ENCODE peak calls at places on chromosomes 4 and X, in nine cellular contexts. L is T-helper 1 cell, K is ELF-1, Z is breast epithelium, U is coronary artery, A is skeletal muscle cell, M is frontal cortex, H is MCF 10A, R is neural crest cell. F is an unnamed sample.

GRCh38 chr4:108172780-108173598 is 4.3 kb upstream of the LEF1 start:
- DNase-seq in Z (no peak), U (no peak), R (peak), M (peak), H (no peak), L (peak), K (peak), A (no peak), F (peak)

GRCh38 chr4:176653406-176654220 is 139.1 kb downstream of the VEGFC start:
- DNase-seq in A (no peak), U (no peak), K (no peak), Z (no peak), L (no peak), M (no peak), R (no peak), H (no peak), F (no peak)

GRCh38 chrX:101595739-101596419 is 21.9 kb downstream of the ARMCX6 start:
- DNase-seq in U (no peak), Z (no peak), M (peak), L (peak), K (peak), H (peak), R (peak), A (peak), F (no peak)

GRCh38 chr4:168551945-168552695 is 55.3 kb downstream of the PALLD start:
- DNase-seq in H (peak), K (no peak), R (no peak), M (no peak), L (peak), Z (no peak), U (no peak), A (no peak), F (no peak)

GRCh38 chr4:83701041-83701440 is 165.1 kb downstream of the GPAT3 start:
- DNase-seq in Z (no peak), M (no peak), U (no peak), L (no peak), A (no peak), K (no peak), H (no peak), R (no peak), F (no peak)

GRCh38 chr4:138953962-138954371 is 61.6 kb upstream of the NOCT start:
- DNase-seq in H (peak), A (peak), K (no peak), M (no peak), R (no peak), U (no peak), Z (no peak), L (no peak), F (no peak)

GRCh38 chrX:55451125-55451524 is 802 bp upstream of the MAGEH1 start:
- DNase-seq in A (no peak), M (no peak), K (no peak), H (no peak), R (no peak), Z (no peak), U (no peak), L (no peak), F (no peak)

GRCh38 chr4:113646456-113646809 is 115.1 kb downstream of the CAMK2D start:
- DNase-seq in U (no peak), R (no peak), Z (no peak), M (no peak), K (peak), A (no peak), L (no peak), H (peak), F (no peak)

GRCh38 chr4:54165438-54165837 is 63.7 kb upstream of the PDGFRA start:
- DNase-seq in H (peak), M (no peak), A (peak), U (no peak), R (no peak), Z (no peak), K (no peak), L (no peak), F (peak)

GRCh38 chrX:47854474-47854873 is 17.8 kb downstream of the ZNF81 start:
- DNase-seq in M (no peak), A (no peak), K (peak), U (no peak), H (peak), R (peak), L (no peak), Z (no peak), F (no peak)

GRCh38 chrX:13059676-13060499 is 15.5 kb upstream of the FAM9C start:
- DNase-seq in A (no peak), H (peak), U (no peak), R (no peak), L (no peak), M (no peak), Z (no peak), K (peak), F (no peak)

GRCh38 chr4:141524116-141524515 is 112.3 kb upstream of the IL15 start:
- DNase-seq in L (no peak), M (no peak), K (no peak), U (no peak), Z (no peak), A (peak), R (no peak), H (no peak), F (no peak)

GRCh38 chr4:136355970-136356369 is 1176.3 kb downstream of the PCDH18 start:
- DNase-seq in H (no peak), K (no peak), R (no peak), Z (no peak), A (no peak), L (no peak), U (no peak), M (no peak), F (no peak)

GRCh38 chrX:55206152-55206941 is 13.8 kb upstream of the PAGE5 start:
- DNase-seq in H (no peak), U (no peak), L (no peak), M (no peak), K (no peak), R (no peak), Z (no peak), A (no peak), F (no peak)

GRCh38 chr4:162239992-162240769 is 76.4 kb upstream of the FSTL5 start:
- DNase-seq in H (no peak), U (no peak), K (no peak), R (no peak), A (no peak), Z (no peak), L (no peak), M (no peak), F (no peak)

GRCh38 chr4:4719446-4719845 is 140.0 kb upstream of the MSX1 start:
- DNase-seq in K (no peak), U (no peak), L (no peak), R (no peak), H (no peak), Z (no peak), M (no peak), A (no peak), F (no peak)

GRCh38 chrX:125444659-125445058 is 125.0 kb downstream of the TEX13C start:
- DNase-seq in L (no peak), H (no peak), A (no peak), U (no peak), K (peak), Z (no peak), M (no peak), R (no peak), F (no peak)

GRCh38 chr4:13797061-13797460 is 169.5 kb upstream of the BOD1L1 start:
- DNase-seq in L (no peak), Z (no peak), H (no peak), R (no peak), K (no peak), M (no peak), U (no peak), A (no peak), F (no peak)

GRCh38 chr4:42474406-42474805 is 77.1 kb downstream of the SHISA3 start:
- DNase-seq in U (no peak), M (no peak), K (no peak), R (no peak), Z (no peak), H (no peak), L (no peak), A (no peak), F (no peak)

GRCh38 chrX:153381684-153382532 is 19.2 kb downstream of the PNMA6E start:
- DNase-seq in Z (no peak), L (peak), U (peak), M (peak), A (peak), H (peak), K (peak), R (no peak), F (no peak)

GRCh38 chrX:15816886-15817285 is 26.6 kb downstream of the ZRSR2 start:
- DNase-seq in Z (no peak), A (no peak), U (no peak), H (no peak), L (peak), R (no peak), K (peak), M (no peak), F (no peak)

GRCh38 chr4:153075836-153076235 is 128.4 kb upstream of the TRIM2 start:
- DNase-seq in H (no peak), M (no peak), U (no peak), R (no peak), A (no peak), L (no peak), Z (no peak), K (peak), F (no peak)

GRCh38 chrX:150058728-150059127 is 120.4 kb upstream of the EOLA2 start:
- DNase-seq in R (no peak), A (no peak), H (no peak), L (no peak), M (no peak), K (no peak), U (no peak), Z (no peak), F (no peak)

GRCh38 chr4:189804884-189805283 is 135.8 kb upstream of the FRG1 start:
- DNase-seq in A (no peak), U (no peak), K (no peak), H (no peak), Z (no peak), R (no peak), M (no peak), L (no peak), F (no peak)